ENCODE peak calls at places on chromosomes 7 and 10, in nine cellular contexts. I is neural progenitor cell, Y is aorta, B is cardiac muscle cell, V is psoas muscle, N is esophagus squamous epithelium, Z is H1, R is left ventricle myocardium inferior, S is testis. U is an unnamed sample. For H3K36me3, the result is how much of the 10 kb centered on the place peaks cover.

GRCh38 chr10:132459252-132460028 is 62.4 kb downstream of the PWWP2B start:
- DNase-seq in I (no peak), Y (peak), B (no peak), V (peak), N (no peak), Z (no peak), R (no peak), S (no peak), U (no peak)

GRCh38 chr7:107157091-107157490 is 11.7 kb upstream of the HBP1 start:
- DNase-seq in I (no peak), Y (no peak), B (no peak), V (no peak), N (no peak), Z (no peak), R (no peak), S (no peak), U (no peak)

GRCh38 chr7:465710-466400 is 53.8 kb downstream of the PDGFA start:
- DNase-seq in I (no peak), Y (peak), B (no peak), V (no peak), N (no peak), Z (no peak), R (no peak), S (peak), U (no peak)

GRCh38 chr10:52771534-52772455 is 789 bp downstream of the MBL2 start:
- DNase-seq in I (no peak), Y (no peak), B (peak), V (no peak), N (no peak), Z (no peak), R (no peak), S (no peak), U (no peak)

GRCh38 chr7:3520206-3520605 is 219.2 kb downstream of the SDK1 start:
- DNase-seq in I (no peak), Y (no peak), B (no peak), V (no peak), N (no peak), Z (no peak), R (no peak), S (no peak), U (no peak)

GRCh38 chr10:121608669-121609190 is 10.5 kb upstream of the FGFR2 start:
- DNase-seq in I (peak), Y (peak), B (peak), V (peak), N (no peak), Z (no peak), R (peak), S (peak), U (no peak)

GRCh38 chr10:129096340-129096984 is 370.6 kb upstream of the MGMT start:
- DNase-seq in I (no peak), Y (no peak), B (peak), V (peak), N (no peak), Z (no peak), R (peak), S (no peak), U (no peak)

GRCh38 chr10:131257027-131257426 is 54.5 kb downstream of the TCERG1L start:
- DNase-seq in I (no peak), Y (peak), B (no peak), V (no peak), N (no peak), Z (no peak), R (no peak), S (no peak), U (no peak)

GRCh38 chr7:77800158-77800557 is 1.6 kb downstream of the PHTF2 start:
- DNase-seq in I (no peak), Y (no peak), B (peak), V (no peak), N (no peak), Z (no peak), R (no peak), S (no peak), U (peak)

GRCh38 chr10:34236927-34237326 is 578.2 kb downstream of the PARD3 start:
- DNase-seq in I (peak), Y (no peak), B (no peak), V (no peak), N (no peak), Z (no peak), R (no peak), S (no peak), U (peak)

GRCh38 chr10:63720072-63720537 is 198.9 kb downstream of the REEP3 start:
- DNase-seq in I (peak), Y (no peak), B (peak), V (no peak), N (no peak), Z (no peak), R (no peak), S (peak), U (no peak)

GRCh38 chr7:2243483-2243840 is 1.4 kb downstream of the NUDT1 start:
- DNase-seq in I (no peak), Y (no peak), B (no peak), V (no peak), N (no peak), Z (no peak), R (no peak), S (no peak), U (no peak)
- H3K4me3 ChIP-seq in I (peak), Y (no peak), B (no peak), V (no peak), N (no peak), Z (peak), R (no peak), S (no peak), U (no peak)

GRCh38 chr10:12181065-12181775 is 14.5 kb downstream of the NUDT5 start:
- DNase-seq in I (no peak), Y (no peak), B (peak), V (no peak), N (peak), Z (no peak), R (no peak), S (no peak), U (no peak)
- H3K36me3 ChIP-seq in I (under half), Y (under half), B (under half), V (under half), N (half or more), Z (under half), R (half or more), S (under half), U (under half)

DNA sequence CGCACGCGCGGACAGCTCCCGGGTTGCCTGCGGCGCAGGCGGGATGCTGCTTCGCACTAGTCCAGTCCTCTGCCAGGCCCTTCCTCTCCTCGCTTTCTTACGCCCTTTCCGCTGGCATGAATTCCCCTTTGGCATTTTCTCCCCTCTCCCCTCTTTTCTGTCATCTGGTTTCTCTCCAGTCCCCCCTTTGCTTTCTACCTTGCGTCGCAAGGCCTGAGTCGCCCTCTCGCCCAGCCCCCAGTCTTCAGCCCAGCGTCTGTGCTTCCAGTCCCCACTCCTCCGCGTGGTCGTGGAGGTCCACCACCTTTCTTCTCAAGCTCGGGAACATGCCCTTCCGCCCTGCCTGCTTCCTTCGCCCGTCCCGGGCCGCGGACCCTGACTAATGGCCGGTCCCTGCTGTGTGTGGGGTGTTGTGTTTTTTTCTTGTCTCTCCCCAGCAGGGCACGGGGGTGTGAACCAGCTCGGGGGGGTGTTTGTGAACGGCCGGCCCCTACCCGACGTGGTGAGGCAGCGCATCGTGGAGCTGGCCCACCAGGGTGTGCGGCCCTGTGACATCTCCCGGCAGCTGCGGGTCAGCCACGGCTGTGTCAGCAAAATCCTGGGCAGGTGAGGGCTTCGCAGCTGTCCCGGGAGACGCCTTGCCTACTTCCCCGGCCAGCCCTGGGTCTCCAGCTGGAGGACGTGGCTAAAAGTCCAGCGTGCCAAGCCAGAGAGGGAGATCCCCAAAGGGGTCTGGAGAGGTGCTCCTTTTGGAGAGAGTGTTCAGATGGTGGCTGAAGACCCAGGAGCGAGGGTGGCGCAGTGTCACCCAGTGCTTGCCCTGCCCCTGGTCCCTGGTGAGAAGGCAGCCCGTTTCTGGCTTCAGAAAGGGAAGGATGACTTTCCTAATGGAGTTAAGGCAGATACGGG is 4.2 kb downstream of the PAX2 start:
- DNase-seq in I (peak), Y (no peak), B (no peak), V (no peak), N (no peak), Z (no peak), R (no peak), S (no peak), U (peak)
- H3K4me3 ChIP-seq in I (no peak), Y (no peak), B (no peak), V (no peak), N (no peak), Z (no peak), R (no peak), S (no peak), U (peak)

DNA sequence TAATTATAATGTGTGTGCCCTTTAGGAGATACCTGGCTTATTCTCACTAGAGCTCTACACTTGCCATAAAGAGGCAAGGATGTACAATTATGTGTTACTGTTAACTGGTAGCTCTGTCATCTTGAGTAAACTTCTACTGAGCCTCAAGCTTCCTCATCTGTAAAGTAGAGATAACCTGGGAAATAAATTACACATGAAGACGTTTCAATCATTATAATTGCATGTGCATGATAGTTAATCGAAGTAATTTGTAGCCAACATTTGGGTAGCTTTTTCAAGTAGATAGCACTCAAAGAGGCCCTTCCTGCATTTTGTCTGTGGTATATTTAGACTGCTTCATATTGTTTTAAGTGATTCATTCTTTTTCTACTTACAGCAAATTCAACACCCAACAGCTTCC is 2.4 kb downstream of the CCT6A start:
- DNase-seq in I (no peak), Y (no peak), B (no peak), V (no peak), N (no peak), Z (no peak), R (no peak), S (no peak), U (no peak)
- H3K36me3 ChIP-seq in I (under half), Y (under half), B (half or more), V (under half), N (half or more), Z (under half), R (half or more), S (under half), U (half or more)

GRCh38 chr10:79246606-79247275 is 100.5 kb upstream of the PPIF start:
- DNase-seq in I (no peak), Y (peak), B (peak), V (peak), N (no peak), Z (no peak), R (peak), S (peak), U (no peak)

GRCh38 chr10:79246209-79246581 is 101.1 kb upstream of the PPIF start:
- DNase-seq in I (no peak), Y (peak), B (no peak), V (peak), N (no peak), Z (no peak), R (peak), S (peak), U (no peak)

GRCh38 chr10:79244068-79244442 is 103.2 kb upstream of the PPIF start:
- DNase-seq in I (no peak), Y (no peak), B (no peak), V (no peak), N (no peak), Z (no peak), R (no peak), S (no peak), U (no peak)

GRCh38 chr10:79244841-79245504 is 102.3 kb upstream of the PPIF start:
- DNase-seq in I (no peak), Y (no peak), B (no peak), V (no peak), N (no peak), Z (no peak), R (no peak), S (no peak), U (no peak)

DNA sequence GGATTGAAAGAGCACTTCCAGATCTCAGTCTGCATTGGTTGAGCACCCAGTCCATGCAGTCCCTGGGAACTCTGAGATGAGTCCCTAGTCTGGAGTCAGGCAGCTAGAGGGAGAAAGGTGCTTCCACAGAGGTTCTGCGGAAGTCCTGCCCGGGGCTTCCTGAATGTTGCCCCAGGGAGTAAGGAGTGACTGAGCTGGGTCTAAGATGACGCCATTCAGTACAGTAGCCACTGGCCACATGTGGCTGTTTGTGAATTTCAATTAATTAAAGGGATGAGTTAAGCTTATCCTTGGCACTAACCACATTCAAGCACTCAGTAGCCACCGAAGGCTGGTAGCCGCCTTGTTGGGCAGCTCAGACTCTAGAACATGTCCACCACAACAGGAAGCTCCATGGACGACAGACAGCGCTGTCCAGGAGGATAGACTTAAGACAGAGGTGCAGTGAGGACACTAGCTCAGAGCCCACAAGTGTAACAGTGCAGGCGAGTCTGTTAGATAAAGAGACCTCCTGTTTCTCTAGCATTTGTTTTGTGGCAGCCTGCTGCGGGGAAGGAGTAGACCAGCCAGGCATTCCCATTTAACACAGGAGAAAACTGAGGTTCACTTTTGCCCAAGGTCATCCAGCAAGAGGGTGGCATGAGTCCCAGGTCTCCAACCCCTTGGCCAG is 101.6 kb upstream of the PPIF start:
- DNase-seq in I (no peak), Y (no peak), B (no peak), V (no peak), N (no peak), Z (no peak), R (no peak), S (no peak), U (no peak)
- H3K4me3 ChIP-seq in I (no peak), Y (no peak), B (no peak), V (peak), N (no peak), Z (no peak), R (peak), S (no peak), U (no peak)

GRCh38 chr7:129752760-129753159 is 141.2 kb downstream of the NRF1 start:
- DNase-seq in I (no peak), Y (no peak), B (no peak), V (no peak), N (no peak), Z (no peak), R (no peak), S (no peak), U (no peak)
- H3K36me3 ChIP-seq in I (under half), Y (under half), B (under half), V (under half), N (half or more), Z (under half), R (under half), S (under half), U (under half)

GRCh38 chr10:122980209-122981065 is at the start of gene PSTK:
- DNase-seq in I (peak), Y (peak), B (peak), V (peak), N (peak), Z (peak), R (peak), S (peak), U (peak)

GRCh38 chr10:122984708-122985107 is 4.5 kb downstream of the PSTK start:
- DNase-seq in I (no peak), Y (no peak), B (no peak), V (no peak), N (no peak), Z (no peak), R (no peak), S (no peak), U (no peak)

GRCh38 chr10:122983898-122984297 is 3.7 kb downstream of the PSTK start:
- DNase-seq in I (no peak), Y (no peak), B (no peak), V (no peak), N (no peak), Z (no peak), R (no peak), S (no peak), U (no peak)

GRCh38 chr10:122986340-122986739 is 6.1 kb downstream of the PSTK start:
- DNase-seq in I (no peak), Y (no peak), B (no peak), V (no peak), N (no peak), Z (no peak), R (no peak), S (no peak), U (no peak)

DNA sequence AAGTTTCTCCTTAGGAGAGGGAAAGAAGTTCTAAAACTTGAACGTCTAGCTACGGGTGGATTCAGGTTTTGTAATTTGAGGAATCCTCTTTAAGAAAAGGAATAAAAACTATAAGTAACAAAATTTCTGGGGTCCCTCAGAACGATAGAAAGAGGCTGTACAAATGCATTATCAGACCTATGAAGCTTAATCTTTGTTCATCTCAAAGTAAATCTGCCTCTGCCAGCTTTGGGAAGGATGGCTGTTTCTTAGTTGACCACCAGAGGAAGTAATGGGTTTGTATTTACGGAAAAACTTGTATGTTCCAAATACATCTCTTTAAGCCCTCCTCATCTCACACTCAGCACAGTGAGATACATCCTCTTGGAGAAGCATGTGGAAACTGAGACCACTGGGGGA is 864 bp downstream of the PSTK start:
- DNase-seq in I (peak), Y (no peak), B (peak), V (no peak), N (no peak), Z (peak), R (no peak), S (no peak), U (peak)
- H3K4me3 ChIP-seq in I (peak), Y (peak), B (peak), V (peak), N (peak), Z (peak), R (peak), S (peak), U (peak)

U was measured in SJCRH30.